ENCODE peak calls at places on chromosomes 4 and X, in seven cellular contexts. One of them, this sample, is unnamed.

GRCh38 chr4:102429553-102429952 is 71.6 kb upstream of the NFKB1 start:
- DNase-seq in endothelial cell: no peak
- DNase-seq in H9: no peak
- DNase-seq in foreskin fibroblast: peak
- DNase-seq in progenitor cell of endocrine pancreas: no peak
- DNase-seq in mucosa of descending colon: no peak
- DNase-seq in cardiac fibroblast: peak
- DNase-seq in this sample: peak

GRCh38 chr4:144360394-144360793 is 219.9 kb upstream of the GYPA start:
- DNase-seq in progenitor cell of endocrine pancreas: no peak
- DNase-seq in H9: no peak
- DNase-seq in foreskin fibroblast: no peak
- DNase-seq in mucosa of descending colon: no peak
- DNase-seq in endothelial cell: no peak
- DNase-seq in cardiac fibroblast: no peak
- DNase-seq in this sample: no peak

GRCh38 chrX:129726307-129727111 is 12.3 kb upstream of the XPNPEP2 start:
- DNase-seq in endothelial cell: peak
- DNase-seq in progenitor cell of endocrine pancreas: peak
- DNase-seq in mucosa of descending colon: peak
- DNase-seq in cardiac fibroblast: peak
- DNase-seq in foreskin fibroblast: peak
- DNase-seq in H9: peak
- DNase-seq in this sample: peak

GRCh38 chr4:169443748-169444147 is 168.6 kb downstream of the NEK1 start:
- DNase-seq in endothelial cell: no peak
- DNase-seq in H9: no peak
- DNase-seq in cardiac fibroblast: no peak
- DNase-seq in progenitor cell of endocrine pancreas: no peak
- DNase-seq in foreskin fibroblast: no peak
- DNase-seq in mucosa of descending colon: no peak
- DNase-seq in this sample: no peak

GRCh38 chr4:176422511-176422910 is 102.7 kb downstream of the SPCS3 start:
- DNase-seq in progenitor cell of endocrine pancreas: no peak
- DNase-seq in cardiac fibroblast: no peak
- DNase-seq in foreskin fibroblast: no peak
- DNase-seq in mucosa of descending colon: no peak
- DNase-seq in endothelial cell: no peak
- DNase-seq in H9: no peak
- DNase-seq in this sample: no peak

GRCh38 chr4:16417198-16417597 is 190.9 kb upstream of the TAPT1 start:
- DNase-seq in H9: no peak
- DNase-seq in cardiac fibroblast: no peak
- DNase-seq in foreskin fibroblast: no peak
- DNase-seq in mucosa of descending colon: no peak
- DNase-seq in progenitor cell of endocrine pancreas: no peak
- DNase-seq in endothelial cell: no peak
- DNase-seq in this sample: no peak

GRCh38 chrX:119194631-119195030 is 41.5 kb upstream of the PGRMC1 start:
- DNase-seq in endothelial cell: no peak
- DNase-seq in H9: no peak
- DNase-seq in foreskin fibroblast: peak
- DNase-seq in cardiac fibroblast: peak
- DNase-seq in progenitor cell of endocrine pancreas: no peak
- DNase-seq in mucosa of descending colon: no peak
- DNase-seq in this sample: no peak

GRCh38 chr4:14022428-14022827 is 394.9 kb upstream of the BOD1L1 start:
- DNase-seq in mucosa of descending colon: no peak
- DNase-seq in cardiac fibroblast: peak
- DNase-seq in H9: no peak
- DNase-seq in foreskin fibroblast: peak
- DNase-seq in endothelial cell: no peak
- DNase-seq in progenitor cell of endocrine pancreas: no peak
- DNase-seq in this sample: no peak

GRCh38 chr4:152974732-152975614 is 38.9 kb downstream of the FHDC1 start:
- DNase-seq in H9: peak
- DNase-seq in foreskin fibroblast: no peak
- DNase-seq in cardiac fibroblast: no peak
- DNase-seq in endothelial cell: no peak
- DNase-seq in mucosa of descending colon: no peak
- DNase-seq in progenitor cell of endocrine pancreas: no peak
- DNase-seq in this sample: no peak

GRCh38 chr4:169045862-169046584 is 36.0 kb upstream of the CBR4 start:
- DNase-seq in foreskin fibroblast: peak
- DNase-seq in endothelial cell: no peak
- DNase-seq in progenitor cell of endocrine pancreas: no peak
- DNase-seq in H9: peak
- DNase-seq in mucosa of descending colon: no peak
- DNase-seq in cardiac fibroblast: peak
- DNase-seq in this sample: no peak

GRCh38 chrX:48573690-48574269 is 504 bp upstream of the RBM3 start:
- DNase-seq in cardiac fibroblast: peak
- DNase-seq in progenitor cell of endocrine pancreas: no peak
- DNase-seq in mucosa of descending colon: peak
- DNase-seq in H9: no peak
- DNase-seq in endothelial cell: no peak
- DNase-seq in foreskin fibroblast: no peak
- DNase-seq in this sample: no peak

GRCh38 chr4:33941854-33942253 is 2302.5 kb downstream of the ARAP2 start:
- DNase-seq in progenitor cell of endocrine pancreas: no peak
- DNase-seq in H9: no peak
- DNase-seq in foreskin fibroblast: peak
- DNase-seq in endothelial cell: no peak
- DNase-seq in mucosa of descending colon: no peak
- DNase-seq in cardiac fibroblast: no peak
- DNase-seq in this sample: no peak

GRCh38 chrX:125680366-125680765 is 360.7 kb downstream of the TEX13C start:
- DNase-seq in cardiac fibroblast: no peak
- DNase-seq in endothelial cell: no peak
- DNase-seq in H9: no peak
- DNase-seq in mucosa of descending colon: no peak
- DNase-seq in progenitor cell of endocrine pancreas: no peak
- DNase-seq in foreskin fibroblast: no peak
- DNase-seq in this sample: no peak

GRCh38 chrX:72095370-72095769 is 36.3 kb downstream of the RTL5 start:
- DNase-seq in endothelial cell: no peak
- DNase-seq in progenitor cell of endocrine pancreas: no peak
- DNase-seq in H9: no peak
- DNase-seq in foreskin fibroblast: no peak
- DNase-seq in cardiac fibroblast: no peak
- DNase-seq in mucosa of descending colon: no peak
- DNase-seq in this sample: no peak

GRCh38 chrX:118117069-118117405 is 427 bp upstream of the KLHL13 start:
- DNase-seq in foreskin fibroblast: no peak
- DNase-seq in mucosa of descending colon: no peak
- DNase-seq in endothelial cell: no peak
- DNase-seq in H9: no peak
- DNase-seq in progenitor cell of endocrine pancreas: no peak
- DNase-seq in cardiac fibroblast: peak
- DNase-seq in this sample: no peak

GRCh38 chr4:156999175-156999517 is 27.5 kb upstream of the PDGFC start:
- DNase-seq in H9: peak
- DNase-seq in cardiac fibroblast: peak
- DNase-seq in endothelial cell: no peak
- DNase-seq in foreskin fibroblast: peak
- DNase-seq in progenitor cell of endocrine pancreas: no peak
- DNase-seq in mucosa of descending colon: no peak
- DNase-seq in this sample: peak

GRCh38 chr4:167779864-167780263 is 312.5 kb upstream of the ANXA10 start:
- DNase-seq in cardiac fibroblast: no peak
- DNase-seq in foreskin fibroblast: peak
- DNase-seq in progenitor cell of endocrine pancreas: no peak
- DNase-seq in mucosa of descending colon: no peak
- DNase-seq in H9: no peak
- DNase-seq in endothelial cell: no peak
- DNase-seq in this sample: no peak

GRCh38 chrX:69253821-69254220 is 88.6 kb upstream of the PJA1 start:
- DNase-seq in foreskin fibroblast: no peak
- DNase-seq in cardiac fibroblast: no peak
- DNase-seq in H9: no peak
- DNase-seq in progenitor cell of endocrine pancreas: no peak
- DNase-seq in endothelial cell: no peak
- DNase-seq in mucosa of descending colon: no peak
- DNase-seq in this sample: no peak

DNA sequence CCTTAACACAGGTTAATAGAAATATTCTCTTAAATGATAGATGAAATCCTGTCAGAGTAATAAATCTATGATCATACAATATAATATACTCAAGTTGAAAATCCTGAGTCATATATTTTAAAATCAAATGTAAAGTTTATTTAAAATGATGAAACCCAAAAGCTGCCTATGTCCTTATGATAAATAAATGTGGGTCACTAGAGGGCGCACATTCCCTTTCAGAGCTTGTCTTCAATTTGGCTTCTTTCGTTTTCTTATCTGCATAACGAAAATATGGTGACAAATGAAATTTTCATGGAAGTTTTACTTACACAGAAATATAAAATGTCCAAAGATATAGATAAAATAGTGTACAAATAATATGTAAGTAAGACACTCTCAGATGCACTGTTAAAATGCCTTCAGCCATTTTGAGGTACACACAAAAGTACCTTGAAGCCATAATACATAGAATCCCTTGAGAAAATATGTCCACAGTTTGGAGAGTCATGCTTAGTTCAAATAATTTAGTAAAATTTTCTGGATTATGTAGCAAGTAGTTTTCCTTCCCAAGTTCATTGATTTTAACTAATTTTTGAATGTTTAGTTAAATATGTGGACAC is 680.4 kb downstream of the DMD start:
- DNase-seq in mucosa of descending colon: no peak
- DNase-seq in foreskin fibroblast: peak
- DNase-seq in H9: no peak
- DNase-seq in progenitor cell of endocrine pancreas: no peak
- DNase-seq in cardiac fibroblast: peak
- DNase-seq in endothelial cell: peak
- DNase-seq in this sample: no peak
- TF ChIP-seq CTCF in mucosa of descending colon: peak
- TF ChIP-seq CTCF in foreskin fibroblast: peak
- TF ChIP-seq CTCF in H9: peak
- TF ChIP-seq CTCF in progenitor cell of endocrine pancreas: peak
- TF ChIP-seq CTCF in cardiac fibroblast: peak
- TF ChIP-seq CTCF in endothelial cell: peak
- TF ChIP-seq CTCF in this sample: no peak

DNA sequence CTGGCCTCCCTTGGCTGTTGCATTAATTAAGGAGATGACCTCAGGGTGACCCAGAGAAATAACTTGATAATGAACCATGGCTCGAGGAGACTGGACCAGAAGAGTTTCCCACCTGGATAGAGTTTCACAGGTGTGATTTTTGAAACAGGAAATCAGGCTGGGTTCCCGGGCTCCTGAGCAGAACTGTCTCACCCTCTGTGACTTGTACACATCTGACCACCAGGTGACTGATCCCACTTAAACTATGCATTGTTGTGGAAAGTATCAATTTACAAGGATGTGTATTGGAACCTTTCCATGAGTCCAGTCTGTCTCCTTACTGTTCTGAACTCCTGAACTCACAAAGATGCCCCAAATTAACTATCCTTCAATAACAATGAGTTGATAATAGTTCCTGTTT is 220.3 kb downstream of the PTTG2 start:
- DNase-seq in foreskin fibroblast: peak
- DNase-seq in cardiac fibroblast: no peak
- DNase-seq in mucosa of descending colon: no peak
- DNase-seq in progenitor cell of endocrine pancreas: no peak
- DNase-seq in endothelial cell: no peak
- DNase-seq in H9: no peak
- DNase-seq in this sample: no peak
- TF ChIP-seq CTCF in foreskin fibroblast: no peak
- TF ChIP-seq CTCF in cardiac fibroblast: no peak
- TF ChIP-seq CTCF in mucosa of descending colon: no peak
- TF ChIP-seq CTCF in progenitor cell of endocrine pancreas: no peak
- TF ChIP-seq CTCF in endothelial cell: no peak
- TF ChIP-seq CTCF in H9: peak
- TF ChIP-seq CTCF in this sample: no peak

GRCh38 chr4:154911097-154911496 is 130.0 kb downstream of the RBM46 start:
- DNase-seq in H9: peak
- DNase-seq in cardiac fibroblast: peak
- DNase-seq in foreskin fibroblast: peak
- DNase-seq in progenitor cell of endocrine pancreas: no peak
- DNase-seq in endothelial cell: peak
- DNase-seq in mucosa of descending colon: no peak
- DNase-seq in this sample: no peak
- TF ChIP-seq CTCF in H9: peak
- TF ChIP-seq CTCF in cardiac fibroblast: peak
- TF ChIP-seq CTCF in foreskin fibroblast: no peak
- TF ChIP-seq CTCF in progenitor cell of endocrine pancreas: peak
- TF ChIP-seq CTCF in endothelial cell: no peak
- TF ChIP-seq CTCF in mucosa of descending colon: no peak
- TF ChIP-seq CTCF in this sample: peak

GRCh38 chr4:110505440-110505839 is 29.5 kb downstream of the ENPEP start:
- DNase-seq in mucosa of descending colon: no peak
- DNase-seq in cardiac fibroblast: no peak
- DNase-seq in H9: no peak
- DNase-seq in foreskin fibroblast: no peak
- DNase-seq in progenitor cell of endocrine pancreas: no peak
- DNase-seq in endothelial cell: no peak
- DNase-seq in this sample: no peak

GRCh38 chr4:110501826-110502225 is 25.9 kb downstream of the ENPEP start:
- DNase-seq in endothelial cell: no peak
- DNase-seq in H9: no peak
- DNase-seq in cardiac fibroblast: peak
- DNase-seq in mucosa of descending colon: no peak
- DNase-seq in progenitor cell of endocrine pancreas: no peak
- DNase-seq in foreskin fibroblast: peak
- DNase-seq in this sample: no peak

GRCh38 chr4:110498420-110498819 is 22.5 kb downstream of the ENPEP start:
- DNase-seq in progenitor cell of endocrine pancreas: no peak
- DNase-seq in foreskin fibroblast: no peak
- DNase-seq in mucosa of descending colon: no peak
- DNase-seq in cardiac fibroblast: no peak
- DNase-seq in H9: no peak
- DNase-seq in endothelial cell: no peak
- DNase-seq in this sample: no peak

GRCh38 chr4:110508827-110509446 is 33.0 kb downstream of the ENPEP start:
- DNase-seq in progenitor cell of endocrine pancreas: no peak
- DNase-seq in H9: no peak
- DNase-seq in endothelial cell: no peak
- DNase-seq in mucosa of descending colon: no peak
- DNase-seq in cardiac fibroblast: peak
- DNase-seq in foreskin fibroblast: peak
- DNase-seq in this sample: no peak

DNA sequence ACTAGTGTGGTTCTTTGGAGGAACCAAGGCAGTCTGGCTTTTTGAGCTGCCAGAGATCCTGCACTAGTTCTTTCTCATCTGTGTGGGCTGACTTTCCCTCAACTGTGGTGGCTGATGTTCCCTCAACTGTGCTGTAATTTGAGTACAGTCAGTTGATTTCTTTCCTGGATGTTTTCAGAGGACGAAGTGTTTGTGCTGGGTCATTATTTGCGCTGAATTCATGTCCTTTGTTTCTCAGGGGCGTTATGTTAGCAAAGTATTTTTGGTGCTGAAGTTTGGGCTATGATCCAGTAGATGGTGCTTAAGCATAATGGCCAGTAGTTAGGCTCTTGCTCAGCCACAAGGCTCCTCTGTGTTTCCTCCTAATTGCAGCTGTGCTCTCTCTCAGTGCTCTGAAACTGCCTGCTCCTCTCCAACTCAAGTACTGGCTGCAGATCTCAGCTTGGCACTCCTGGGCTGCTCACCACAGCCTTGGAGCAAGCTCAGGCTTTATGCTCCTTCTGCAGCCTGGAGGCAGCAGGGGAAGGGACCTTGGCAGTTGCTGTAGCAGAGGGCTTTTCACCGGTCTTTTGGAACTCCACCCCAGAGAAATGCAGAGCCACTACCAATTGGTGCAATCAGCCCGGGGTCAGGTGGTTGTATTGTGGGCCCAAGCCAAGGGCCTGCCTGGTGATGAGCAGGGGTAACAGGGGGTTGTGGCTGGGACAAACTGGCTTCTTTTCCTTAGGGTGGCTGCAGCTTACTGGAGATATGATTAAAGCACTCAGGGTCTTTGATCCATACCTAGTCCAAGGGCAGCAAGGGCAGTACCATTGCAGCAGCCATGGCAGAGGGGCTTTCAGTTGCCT is 27.9 kb downstream of the ENPEP start:
- DNase-seq in endothelial cell: no peak
- DNase-seq in foreskin fibroblast: peak
- DNase-seq in progenitor cell of endocrine pancreas: no peak
- DNase-seq in H9: peak
- DNase-seq in mucosa of descending colon: no peak
- DNase-seq in cardiac fibroblast: peak
- DNase-seq in this sample: no peak
- TF ChIP-seq CTCF in endothelial cell: no peak
- TF ChIP-seq CTCF in foreskin fibroblast: no peak
- TF ChIP-seq CTCF in progenitor cell of endocrine pancreas: no peak
- TF ChIP-seq CTCF in H9: no peak
- TF ChIP-seq CTCF in mucosa of descending colon: no peak
- TF ChIP-seq CTCF in cardiac fibroblast: peak
- TF ChIP-seq CTCF in this sample: no peak

This sample was measured in keratinocyte.